ENCODE peak calls at places on chromosome 10, in seven cellular contexts. J, Z, A, H, I, B and U are unnamed samples.

GRCh38 chr10:116265686-116266085 is 7.3 kb downstream of the GFRA1 start:
- DNase-seq in J (no peak), Z (no peak), A (no peak), H (no peak), I (no peak), B (no peak), U (no peak)

GRCh38 chr10:91354686-91355085 is 55.5 kb upstream of the HECTD2 start:
- DNase-seq in J (no peak), Z (no peak), A (no peak), H (no peak), I (no peak), B (no peak), U (no peak)

GRCh38 chr10:5442056-5442989 is 30.0 kb downstream of the NET1 start:
- DNase-seq in J (no peak), Z (peak), A (no peak), H (peak), I (peak), B (no peak), U (peak)

GRCh38 chr10:125824736-125825135 is 1.4 kb downstream of the BCCIP start:
- DNase-seq in J (no peak), Z (peak), A (no peak), H (no peak), I (no peak), B (no peak), U (no peak)

GRCh38 chr10:85319150-85319549 is 990.8 kb downstream of the CCSER2 start:
- DNase-seq in J (no peak), Z (peak), A (no peak), H (no peak), I (no peak), B (no peak), U (peak)

GRCh38 chr10:45557275-45557905 is 115.2 kb downstream of the ZFAND4 start:
- DNase-seq in J (no peak), Z (no peak), A (no peak), H (no peak), I (peak), B (no peak), U (peak)

GRCh38 chr10:491667-492424 is 197.6 kb downstream of the DIP2C start:
- DNase-seq in J (no peak), Z (no peak), A (no peak), H (no peak), I (no peak), B (peak), U (no peak)

GRCh38 chr10:47370878-47371277 is 13.2 kb downstream of the ZNF488 start:
- DNase-seq in J (no peak), Z (no peak), A (no peak), H (no peak), I (no peak), B (peak), U (no peak)

GRCh38 chr10:14779053-14779649 is 4.5 kb upstream of the FAM107B start:
- DNase-seq in J (no peak), Z (peak), A (peak), H (peak), I (no peak), B (peak), U (peak)

GRCh38 chr10:29841724-29842649 is 207.2 kb upstream of the SVIL start:
- DNase-seq in J (peak), Z (no peak), A (no peak), H (no peak), I (peak), B (peak), U (peak)

GRCh38 chr10:101940916-101941315 is 97.3 kb upstream of the KCNIP2 start:
- DNase-seq in J (no peak), Z (peak), A (no peak), H (peak), I (peak), B (no peak), U (peak)

GRCh38 chr10:79084012-79084971 is 15.5 kb downstream of the ZMIZ1 start:
- DNase-seq in J (peak), Z (peak), A (no peak), H (peak), I (peak), B (no peak), U (peak)

GRCh38 chr10:87660484-87661133 is 931 bp downstream of the PAPSS2 start:
- DNase-seq in J (peak), Z (peak), A (no peak), H (peak), I (peak), B (no peak), U (peak)

GRCh38 chr10:96416643-96417042 is 57.8 kb upstream of the OPALIN start:
- DNase-seq in J (peak), Z (peak), A (no peak), H (no peak), I (no peak), B (no peak), U (peak)

GRCh38 chr10:124300224-124300623 is 118.5 kb downstream of the OAT start:
- DNase-seq in J (no peak), Z (no peak), A (no peak), H (no peak), I (no peak), B (peak), U (no peak)

GRCh38 chr10:115963848-115964247 is 309.2 kb downstream of the GFRA1 start:
- DNase-seq in J (no peak), Z (no peak), A (no peak), H (peak), I (no peak), B (no peak), U (peak)

GRCh38 chr10:71998119-71998839 is 34.1 kb downstream of the CHST3 start:
- DNase-seq in J (peak), Z (no peak), A (no peak), H (no peak), I (no peak), B (no peak), U (no peak)

GRCh38 chr10:88330174-88330573 is 252.9 kb downstream of the RNLS start:
- DNase-seq in J (no peak), Z (no peak), A (no peak), H (no peak), I (no peak), B (no peak), U (no peak)

GRCh38 chr10:103739039-103739764 is 116.2 kb downstream of the SH3PXD2A start:
- DNase-seq in J (no peak), Z (peak), A (peak), H (peak), I (no peak), B (no peak), U (peak)

GRCh38 chr10:75344170-75344569 is 57.4 kb downstream of the ZNF503 start:
- DNase-seq in J (no peak), Z (no peak), A (no peak), H (no peak), I (no peak), B (no peak), U (no peak)

GRCh38 chr10:118592675-118593330 is 2.6 kb downstream of the PRLHR start:
- DNase-seq in J (no peak), Z (no peak), A (no peak), H (no peak), I (no peak), B (no peak), U (no peak)

GRCh38 chr10:19930936-19931859 is 115.0 kb downstream of the PLXDC2 start:
- DNase-seq in J (no peak), Z (peak), A (peak), H (peak), I (peak), B (no peak), U (peak)

GRCh38 chr10:86757110-86757790 is 831 bp downstream of the BMPR1A start:
- DNase-seq in J (peak), Z (peak), A (no peak), H (peak), I (no peak), B (peak), U (peak)

GRCh38 chr10:13039761-13040160 is 38.2 kb upstream of the CCDC3 start:
- DNase-seq in J (no peak), Z (no peak), A (no peak), H (no peak), I (no peak), B (no peak), U (no peak)

GRCh38 chr10:102150970-102151773 is 1.0 kb upstream of the NOLC1 start:
- DNase-seq in J (no peak), Z (peak), A (no peak), H (peak), I (peak), B (peak), U (peak)

GRCh38 chr10:110857265-110858158 is 14.2 kb upstream of the PDCD4 start:
- DNase-seq in J (no peak), Z (peak), A (peak), H (peak), I (peak), B (peak), U (peak)

GRCh38 chr10:80924063-80924952 is 386.6 kb downstream of the SH2D4B start:
- DNase-seq in J (no peak), Z (peak), A (no peak), H (peak), I (peak), B (peak), U (peak)

GRCh38 chr10:61475449-61475873 is 22.3 kb upstream of the TMEM26 start:
- DNase-seq in J (no peak), Z (peak), A (no peak), H (peak), I (peak), B (no peak), U (peak)

GRCh38 chr10:114917927-114918672 is 19.9 kb upstream of the TRUB1 start:
- DNase-seq in J (no peak), Z (peak), A (no peak), H (no peak), I (no peak), B (no peak), U (peak)

GRCh38 chr10:119461923-119462322 is 80.6 kb downstream of the RGS10 start:
- DNase-seq in J (no peak), Z (no peak), A (no peak), H (no peak), I (no peak), B (no peak), U (no peak)

GRCh38 chr10:49768329-49768728 is 6.2 kb upstream of the OGDHL start:
- DNase-seq in J (no peak), Z (no peak), A (no peak), H (no peak), I (no peak), B (no peak), U (no peak)
- H3K4me3 ChIP-seq in J (peak), Z (no peak), A (no peak), H (no peak), I (no peak), B (no peak), U (no peak)

GRCh38 chr10:130687566-130687965 is 551.4 kb downstream of the GLRX3 start:
- DNase-seq in J (no peak), Z (no peak), A (no peak), H (no peak), I (no peak), B (no peak), U (no peak)

GRCh38 chr10:130689743-130690626 is 553.8 kb downstream of the GLRX3 start:
- DNase-seq in J (no peak), Z (no peak), A (no peak), H (no peak), I (no peak), B (no peak), U (no peak)

GRCh38 chr10:130691787-130692186 is 555.6 kb downstream of the GLRX3 start:
- DNase-seq in J (no peak), Z (no peak), A (no peak), H (no peak), I (no peak), B (no peak), U (no peak)

DNA sequence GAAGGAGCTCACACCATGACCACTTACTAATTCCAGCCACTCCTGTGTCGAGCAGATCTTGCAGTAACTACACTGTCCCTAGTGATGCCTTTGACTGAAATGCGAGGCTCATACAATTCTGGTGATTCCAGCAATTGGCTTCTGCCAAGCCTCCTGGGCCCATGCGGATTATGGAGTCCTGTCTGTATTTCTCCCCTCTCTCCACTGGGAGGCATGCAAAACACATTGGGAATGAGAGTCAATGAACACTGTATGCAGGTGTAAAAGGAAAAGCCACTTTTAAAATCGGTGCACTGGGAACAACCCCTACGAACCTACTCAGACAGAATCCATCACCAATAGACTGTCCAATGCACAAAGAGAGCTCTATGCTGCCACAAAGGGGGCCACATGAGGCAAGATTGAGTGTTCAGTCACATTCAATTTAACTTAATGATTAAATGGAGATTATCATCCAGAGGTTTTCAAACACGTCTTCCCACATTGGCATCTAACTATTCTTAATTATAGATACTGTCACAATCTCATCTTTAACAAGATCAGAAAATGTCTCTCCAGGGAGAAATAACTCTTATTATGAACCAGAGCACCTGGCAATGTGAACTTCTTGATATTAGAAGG is 550.6 kb downstream of the GLRX3 start:
- DNase-seq in J (no peak), Z (no peak), A (no peak), H (no peak), I (no peak), B (no peak), U (peak)
- TF ChIP-seq CTCF in J (peak), Z (no peak), A (no peak), H (no peak), I (no peak), B (peak), U (peak)

GRCh38 chr10:43667317-43667731 is 18.6 kb upstream of the ZNF32 start:
- DNase-seq in J (no peak), Z (peak), A (no peak), H (no peak), I (no peak), B (no peak), U (peak)
- H3K4me3 ChIP-seq in J (peak), Z (peak), A (peak), H (no peak), I (no peak), B (no peak), U (peak)

GRCh38 chr10:48976208-48976607 is 36.6 kb upstream of the LRRC18 start:
- DNase-seq in J (no peak), Z (peak), A (no peak), H (peak), I (no peak), B (no peak), U (peak)
- TF ChIP-seq CTCF in J (peak), Z (peak), A (peak), H (peak), I (no peak), B (no peak), U (peak)